ENCODE peak calls at places on chromosomes 7 and 10, in nine cellular contexts. U is MM.1S; F is CD8-positive, alpha-beta T cell; I is esophagus squamous epithelium; J is ovary; A is sigmoid colon; Y is HFF-Myc; G is GM23338; K is lower lobe of right lung. O is an unnamed sample.

GRCh38 chr7:46386428-46387399 is 465.6 kb upstream of the IGFBP3 start:
- DNase-seq in U (no peak), F (no peak), I (no peak), J (no peak), A (no peak), Y (no peak), G (no peak), K (no peak), O (no peak)

GRCh38 chr7:110224643-110225042 is 866.3 kb upstream of the LRRN3 start:
- DNase-seq in U (no peak), F (no peak), I (no peak), J (no peak), A (no peak), Y (no peak), G (no peak), K (no peak), O (no peak)

GRCh38 chr10:129742742-129743550 is 221.1 kb downstream of the EBF3 start:
- DNase-seq in U (no peak), F (no peak), I (no peak), J (no peak), A (peak), Y (no peak), G (no peak), K (no peak), O (no peak)

GRCh38 chr10:114520453-114520852 is 116.2 kb upstream of the AFAP1L2 start:
- DNase-seq in U (no peak), F (peak), I (no peak), J (no peak), A (no peak), Y (no peak), G (no peak), K (no peak), O (no peak)

GRCh38 chr10:106705576-106706526 is 458.7 kb downstream of the SORCS1 start:
- DNase-seq in U (peak), F (no peak), I (no peak), J (peak), A (peak), Y (peak), G (peak), K (no peak), O (peak)

GRCh38 chr7:43702974-43703373 is 26.3 kb downstream of the COA1 start:
- DNase-seq in U (peak), F (no peak), I (no peak), J (no peak), A (no peak), Y (no peak), G (no peak), K (no peak), O (no peak)

GRCh38 chr10:44281662-44282061 is 103.2 kb downstream of the CXCL12 start:
- DNase-seq in U (no peak), F (no peak), I (no peak), J (no peak), A (no peak), Y (no peak), G (no peak), K (no peak), O (no peak)

GRCh38 chr7:91843831-91844230 is 36.7 kb downstream of the MTERF1 start:
- DNase-seq in U (peak), F (no peak), I (no peak), J (no peak), A (no peak), Y (no peak), G (no peak), K (no peak), O (no peak)

GRCh38 chr10:11046766-11047165 is 29.1 kb downstream of the CELF2 start:
- DNase-seq in U (no peak), F (no peak), I (no peak), J (no peak), A (no peak), Y (no peak), G (no peak), K (no peak), O (no peak)

GRCh38 chr10:23073527-23073926 is 21.9 kb upstream of the MSRB2 start:
- DNase-seq in U (no peak), F (no peak), I (no peak), J (no peak), A (no peak), Y (no peak), G (no peak), K (no peak), O (no peak)

GRCh38 chr7:49001610-49002033 is 77.3 kb downstream of the CDC14C start:
- DNase-seq in U (peak), F (no peak), I (no peak), J (peak), A (no peak), Y (no peak), G (peak), K (no peak), O (peak)

GRCh38 chr7:49631071-49631826 is 142.2 kb upstream of the VWC2 start:
- DNase-seq in U (no peak), F (no peak), I (no peak), J (no peak), A (no peak), Y (no peak), G (no peak), K (no peak), O (no peak)

GRCh38 chr7:38542156-38542555 is 89.0 kb downstream of the AMPH start:
- DNase-seq in U (no peak), F (no peak), I (no peak), J (no peak), A (no peak), Y (peak), G (no peak), K (no peak), O (no peak)

GRCh38 chr10:22333667-22334282 is 11.5 kb upstream of the SPAG6 start:
- DNase-seq in U (no peak), F (no peak), I (no peak), J (no peak), A (no peak), Y (no peak), G (no peak), K (no peak), O (no peak)

GRCh38 chr10:124721295-124722052 is 22.7 kb downstream of the FAM53B start:
- DNase-seq in U (no peak), F (no peak), I (no peak), J (peak), A (peak), Y (no peak), G (no peak), K (peak), O (peak)

GRCh38 chr7:23545493-23545892 is 13.7 kb upstream of the TRA2A start:
- DNase-seq in U (no peak), F (no peak), I (no peak), J (no peak), A (no peak), Y (no peak), G (no peak), K (no peak), O (no peak)
- H3K4me3 ChIP-seq in U (no peak), F (no peak), I (no peak), J (no peak), A (no peak), Y (no peak), G (no peak), K (no peak), O (no peak)

GRCh38 chr10:110758898-110759297 is 112.8 kb upstream of the PDCD4 start:
- DNase-seq in U (no peak), F (no peak), I (no peak), J (no peak), A (no peak), Y (peak), G (peak), K (no peak), O (no peak)

GRCh38 chr10:110758128-110758527 is 113.6 kb upstream of the PDCD4 start:
- DNase-seq in U (no peak), F (no peak), I (no peak), J (no peak), A (no peak), Y (no peak), G (no peak), K (no peak), O (no peak)

GRCh38 chr10:110757563-110757962 is 113.4 kb downstream of the RBM20 start:
- DNase-seq in U (no peak), F (no peak), I (no peak), J (no peak), A (no peak), Y (no peak), G (no peak), K (no peak), O (no peak)

GRCh38 chr10:110756886-110757285 is 112.8 kb downstream of the RBM20 start:
- DNase-seq in U (no peak), F (no peak), I (no peak), J (no peak), A (no peak), Y (no peak), G (no peak), K (no peak), O (no peak)

GRCh38 chr10:110759523-110759922 is 112.2 kb upstream of the PDCD4 start:
- DNase-seq in U (no peak), F (no peak), I (no peak), J (no peak), A (no peak), Y (no peak), G (no peak), K (no peak), O (no peak)
- H3K4me3 ChIP-seq in U (no peak), F (no peak), I (no peak), J (no peak), A (no peak), Y (no peak), G (no peak), K (no peak), O (no peak)

GRCh38 chr7:84123903-84124573 is 70.6 kb downstream of the SEMA3A start:
- DNase-seq in U (peak), F (no peak), I (no peak), J (no peak), A (no peak), Y (no peak), G (peak), K (no peak), O (no peak)
- H3K4me3 ChIP-seq in U (no peak), F (no peak), I (peak), J (no peak), A (no peak), Y (no peak), G (no peak), K (no peak), O (no peak)

GRCh38 chr10:14558025-14558424 is 216.7 kb downstream of the FAM107B start:
- DNase-seq in U (no peak), F (no peak), I (no peak), J (no peak), A (no peak), Y (no peak), G (no peak), K (no peak), O (no peak)

GRCh38 chr10:14554843-14555205 is 219.9 kb downstream of the FAM107B start:
- DNase-seq in U (no peak), F (no peak), I (no peak), J (no peak), A (no peak), Y (no peak), G (no peak), K (no peak), O (no peak)

GRCh38 chr10:14555806-14556205 is 218.9 kb downstream of the FAM107B start:
- DNase-seq in U (peak), F (no peak), I (no peak), J (no peak), A (no peak), Y (no peak), G (peak), K (no peak), O (no peak)

GRCh38 chr10:14557573-14557972 is 217.1 kb downstream of the FAM107B start:
- DNase-seq in U (no peak), F (no peak), I (no peak), J (no peak), A (no peak), Y (no peak), G (no peak), K (no peak), O (no peak)

DNA sequence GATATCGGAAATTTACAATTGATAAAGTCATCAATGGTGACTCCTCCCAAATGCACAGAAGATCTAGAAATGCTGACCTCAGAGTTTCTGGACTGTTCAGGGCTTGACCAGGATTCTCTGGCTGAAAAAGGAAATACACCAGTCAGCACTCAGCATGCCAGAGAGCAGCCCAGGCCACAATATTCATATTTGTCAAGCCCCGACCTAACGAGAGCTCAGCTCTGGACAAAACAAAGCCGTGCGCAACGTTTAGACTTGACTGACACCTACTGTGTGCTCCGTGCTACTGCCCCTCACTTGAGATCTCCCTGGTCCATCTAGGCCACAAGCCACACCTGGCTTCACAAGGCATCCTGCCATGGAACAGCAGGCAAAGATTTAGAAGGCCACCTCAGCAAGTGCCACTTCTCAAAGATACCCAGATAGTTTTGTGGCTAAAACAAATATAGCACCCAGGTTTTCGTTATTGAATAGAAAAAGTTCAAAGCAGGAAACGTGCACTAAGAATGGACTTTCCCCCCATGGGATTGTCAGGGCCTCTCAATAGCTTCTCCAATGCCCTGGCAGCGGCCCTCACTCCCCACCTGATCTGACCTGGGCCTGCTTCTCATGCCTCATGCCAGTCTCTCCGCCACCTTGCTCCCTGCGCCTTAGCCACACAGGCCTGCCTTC is 218.3 kb downstream of the FAM107B start:
- DNase-seq in U (peak), F (no peak), I (no peak), J (no peak), A (no peak), Y (no peak), G (peak), K (peak), O (no peak)
- H3K4me3 ChIP-seq in U (peak), F (no peak), I (no peak), J (no peak), A (no peak), Y (no peak), G (no peak), K (no peak), O (no peak)

DNA sequence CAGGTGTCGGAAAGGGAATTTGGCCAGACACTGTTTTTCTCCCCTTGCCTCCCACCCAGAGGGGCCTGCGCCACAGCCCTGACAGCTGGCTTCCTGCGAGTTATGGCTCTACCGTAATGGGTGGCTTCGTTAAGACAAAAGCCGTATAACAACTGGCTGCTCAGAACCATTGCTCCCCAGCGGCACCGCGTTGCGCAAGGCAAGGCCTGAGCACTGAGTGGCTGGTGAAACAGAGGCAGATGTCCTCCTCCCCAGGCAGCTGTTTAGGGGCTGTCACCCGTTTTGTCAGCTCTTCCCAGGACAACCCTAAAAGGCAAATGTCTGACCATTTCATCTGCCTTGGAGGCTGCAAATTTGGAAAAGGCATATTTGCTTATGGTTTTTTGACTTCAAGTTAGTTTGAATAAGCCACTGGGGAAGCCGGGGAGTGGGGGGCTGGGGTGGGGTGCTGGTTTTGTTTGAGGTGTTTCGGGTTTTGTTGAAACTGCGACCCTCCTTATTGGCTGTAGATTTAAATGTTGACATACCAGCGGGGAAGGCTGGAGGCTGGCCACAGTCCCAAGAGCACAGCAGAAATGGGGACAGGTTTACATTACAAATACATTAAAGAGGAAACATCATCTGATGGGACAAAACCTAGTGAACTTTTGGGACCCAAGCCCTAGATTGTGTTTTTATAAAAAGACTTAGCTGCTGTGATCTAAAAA is 681 bp upstream of the SPOCK2 start:
- DNase-seq in U (no peak), F (peak), I (no peak), J (no peak), A (no peak), Y (no peak), G (peak), K (peak), O (no peak)
- H3K4me3 ChIP-seq in U (no peak), F (peak), I (peak), J (no peak), A (no peak), Y (no peak), G (peak), K (peak), O (no peak)

DNA sequence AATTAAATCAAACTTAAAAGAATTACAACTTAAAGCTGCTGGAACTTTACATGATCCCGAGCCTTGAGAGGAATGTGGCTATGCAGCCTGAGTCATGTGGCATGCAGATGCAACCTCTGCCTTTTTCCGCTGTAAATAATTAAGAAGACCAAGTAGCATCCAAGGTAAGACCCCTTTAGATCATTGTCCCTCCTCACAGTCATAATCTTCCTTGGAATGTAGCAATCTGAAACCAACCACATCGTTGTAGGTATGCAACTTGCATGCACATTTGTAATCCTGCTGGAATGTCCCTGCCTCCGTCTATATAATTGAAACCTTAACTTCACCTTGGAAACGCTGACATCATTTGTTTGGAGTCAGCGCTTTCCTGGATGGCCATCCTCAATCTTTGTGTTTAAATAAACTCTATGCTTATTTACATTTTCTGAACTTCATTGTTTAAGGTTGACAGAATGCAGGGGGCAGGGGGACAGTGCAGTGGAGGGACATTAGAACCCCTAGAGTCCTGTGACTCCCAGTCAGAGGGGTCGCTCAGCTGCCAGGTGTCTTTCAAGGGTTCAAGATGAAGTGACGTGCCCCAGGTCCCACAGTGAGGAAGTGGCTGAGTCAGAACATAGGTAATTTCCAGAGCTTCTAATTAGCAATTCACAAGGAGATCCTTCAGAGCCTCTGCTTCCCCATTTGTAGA is 110.7 kb downstream of the RALA start:
- DNase-seq in U (no peak), F (no peak), I (no peak), J (no peak), A (no peak), Y (peak), G (peak), K (no peak), O (no peak)
- H3K4me3 ChIP-seq in U (peak), F (peak), I (peak), J (peak), A (peak), Y (peak), G (peak), K (peak), O (peak)

GRCh38 chr7:101893326-101894085 is 76.1 kb downstream of the CUX1 start:
- DNase-seq in U (no peak), F (no peak), I (no peak), J (no peak), A (no peak), Y (no peak), G (no peak), K (no peak), O (no peak)

GRCh38 chr7:101890666-101891065 is 73.2 kb downstream of the CUX1 start:
- DNase-seq in U (no peak), F (no peak), I (no peak), J (no peak), A (no peak), Y (no peak), G (no peak), K (no peak), O (no peak)

GRCh38 chr7:101891124-101891523 is 73.7 kb downstream of the CUX1 start:
- DNase-seq in U (no peak), F (no peak), I (no peak), J (no peak), A (no peak), Y (no peak), G (no peak), K (no peak), O (no peak)

GRCh38 chr7:101896312-101896711 is 78.9 kb downstream of the CUX1 start:
- DNase-seq in U (no peak), F (no peak), I (no peak), J (no peak), A (no peak), Y (no peak), G (no peak), K (no peak), O (no peak)

DNA sequence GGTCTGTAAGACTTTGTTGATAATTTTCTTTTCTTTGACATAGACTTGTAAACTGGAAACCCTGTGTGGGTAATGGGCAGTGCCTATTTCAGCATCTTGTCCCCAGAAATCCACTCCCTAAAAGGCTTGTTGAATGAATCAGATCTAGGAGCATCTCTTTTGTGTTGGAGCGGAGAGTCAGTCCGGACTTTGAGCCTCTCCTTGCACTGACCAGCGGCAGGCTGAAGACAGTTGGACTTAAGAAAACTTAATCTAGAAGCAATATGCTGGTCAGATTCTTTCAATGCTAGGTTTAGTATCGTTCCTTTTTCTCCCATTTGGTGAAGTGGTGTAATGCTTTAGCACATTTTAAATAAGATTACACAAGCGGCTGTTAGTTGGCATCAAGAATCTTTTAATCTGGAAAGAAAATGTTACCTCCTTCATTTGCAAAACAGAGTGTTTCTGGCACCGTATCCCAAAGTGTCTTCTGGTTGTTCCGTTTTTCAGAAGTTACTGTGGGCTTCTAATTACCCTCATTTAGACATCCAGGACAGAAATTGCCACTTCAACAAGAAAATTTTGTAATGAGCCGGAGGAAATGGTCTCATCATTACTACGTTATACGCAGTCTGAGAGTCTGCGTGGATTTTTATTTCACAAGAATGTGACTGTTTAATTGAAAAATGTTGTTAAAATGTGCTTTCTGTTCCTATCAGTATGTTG is 74.7 kb downstream of the CUX1 start:
- DNase-seq in U (no peak), F (no peak), I (no peak), J (no peak), A (no peak), Y (no peak), G (no peak), K (peak), O (no peak)
- H3K4me3 ChIP-seq in U (no peak), F (no peak), I (peak), J (no peak), A (no peak), Y (no peak), G (no peak), K (no peak), O (no peak)

GRCh38 chr10:82136103-82136502 is 261.1 kb downstream of the NRG3 start:
- DNase-seq in U (no peak), F (no peak), I (no peak), J (no peak), A (no peak), Y (no peak), G (no peak), K (no peak), O (no peak)
- H3K4me3 ChIP-seq in U (no peak), F (no peak), I (no peak), J (no peak), A (no peak), Y (no peak), G (no peak), K (no peak), O (no peak)

GRCh38 chr7:7209412-7210050 is 27.2 kb downstream of the C1GALT1 start:
- DNase-seq in U (no peak), F (no peak), I (no peak), J (no peak), A (no peak), Y (no peak), G (no peak), K (no peak), O (no peak)
- H3K4me3 ChIP-seq in U (no peak), F (no peak), I (no peak), J (no peak), A (no peak), Y (no peak), G (peak), K (no peak), O (no peak)